ENCODE peak calls at places on chromosome 7, in six cellular contexts. V is IMR-90, F is mesendoderm, N is H1, E is mesenchymal stem cell, B is neuronal stem cell. D is an unnamed sample. For H3K4me1, the result is how much of the 10 kb centered on the place peaks cover.

GRCh38 chr7:11343818-11344413 is 370.2 kb downstream of the PHF14 start:
- DNase-seq in E (peak), B (peak), F (peak), N (no peak), V (peak), D (no peak)

GRCh38 chr7:28409716-28410627 is 2.3 kb upstream of the CREB5 start:
- DNase-seq in N (no peak), F (peak), V (peak), B (peak), E (peak), D (peak)

GRCh38 chr7:21642422-21642821 is 99.6 kb downstream of the DNAH11 start:
- DNase-seq in E (peak), B (peak), V (no peak), N (no peak), F (peak), D (no peak)

GRCh38 chr7:2637066-2637471 is 5.3 kb downstream of the TTYH3 start:
- DNase-seq in V (no peak), F (no peak), B (no peak), E (no peak), N (no peak), D (no peak)

GRCh38 chr7:22569586-22570321 is 69.8 kb upstream of the STEAP1B start:
- DNase-seq in B (no peak), F (no peak), E (no peak), N (no peak), V (peak), D (no peak)

GRCh38 chr7:138086585-138087270 is 10.5 kb downstream of the AKR1D1 start:
- DNase-seq in E (no peak), V (no peak), F (no peak), B (no peak), N (no peak), D (no peak)

GRCh38 chr7:158532093-158532627 is 55.5 kb downstream of the PTPRN2 start:
- DNase-seq in E (no peak), V (no peak), N (no peak), F (no peak), B (no peak), D (no peak)

GRCh38 chr7:50552921-50553320 is 12.3 kb downstream of the DDC start:
- DNase-seq in B (peak), E (peak), N (no peak), V (peak), F (peak), D (no peak)

GRCh38 chr7:52325237-52325636 is 710.2 kb upstream of the POM121L12 start:
- DNase-seq in F (no peak), V (no peak), E (no peak), N (no peak), B (no peak), D (no peak)

GRCh38 chr7:64879097-64879730 is 23.9 kb upstream of the ZNF273 start:
- DNase-seq in B (no peak), F (no peak), E (no peak), N (no peak), V (no peak), D (peak)

GRCh38 chr7:87344446-87344845 is 1.0 kb upstream of the CROT start:
- DNase-seq in F (no peak), V (no peak), B (no peak), N (no peak), E (no peak), D (no peak)

DNA sequence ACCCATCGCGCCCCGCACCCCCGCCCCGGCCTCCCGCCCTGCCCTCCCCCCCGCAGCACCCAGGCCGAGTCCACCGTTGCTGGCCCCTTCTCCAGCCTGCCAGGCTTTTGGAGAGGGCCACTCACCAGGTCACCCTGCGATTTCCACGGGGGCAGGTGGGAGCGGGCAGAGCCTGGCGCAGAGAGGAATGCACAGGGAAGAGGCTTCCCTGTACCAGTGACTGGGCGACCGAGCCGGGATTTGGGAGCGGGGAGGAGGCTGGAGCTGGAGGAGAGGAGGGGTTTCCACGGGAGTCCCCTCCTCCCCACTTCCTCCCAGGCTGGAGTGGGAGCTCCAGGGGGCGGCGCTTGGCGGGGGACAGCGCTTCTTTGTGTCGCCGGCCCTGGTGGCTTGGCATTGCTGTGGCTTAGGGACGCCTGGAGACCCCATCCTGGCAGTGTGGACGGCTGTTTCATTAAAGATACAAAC is 19.3 kb downstream of the TCAF1 start:
- DNase-seq in N (no peak), F (peak), V (peak), E (peak), B (peak), D (peak)
- H2BK15ac ChIP-seq in N (no peak), F (no peak), V (no peak), E (no peak), B (peak), D (no peak)

GRCh38 chr7:24881622-24882021 is 98.4 kb downstream of the OSBPL3 start:
- DNase-seq in N (no peak), E (no peak), V (no peak), B (no peak), F (peak), D (peak)

GRCh38 chr7:24884401-24884800 is 95.6 kb downstream of the OSBPL3 start:
- DNase-seq in N (no peak), B (no peak), F (no peak), V (no peak), E (no peak), D (no peak)

GRCh38 chr7:24885305-24885704 is 94.7 kb downstream of the OSBPL3 start:
- DNase-seq in F (no peak), E (no peak), B (no peak), N (no peak), V (no peak), D (no peak)

GRCh38 chr7:24883632-24884013 is 96.4 kb downstream of the OSBPL3 start:
- DNase-seq in N (no peak), F (no peak), E (no peak), B (no peak), V (no peak), D (no peak)

DNA sequence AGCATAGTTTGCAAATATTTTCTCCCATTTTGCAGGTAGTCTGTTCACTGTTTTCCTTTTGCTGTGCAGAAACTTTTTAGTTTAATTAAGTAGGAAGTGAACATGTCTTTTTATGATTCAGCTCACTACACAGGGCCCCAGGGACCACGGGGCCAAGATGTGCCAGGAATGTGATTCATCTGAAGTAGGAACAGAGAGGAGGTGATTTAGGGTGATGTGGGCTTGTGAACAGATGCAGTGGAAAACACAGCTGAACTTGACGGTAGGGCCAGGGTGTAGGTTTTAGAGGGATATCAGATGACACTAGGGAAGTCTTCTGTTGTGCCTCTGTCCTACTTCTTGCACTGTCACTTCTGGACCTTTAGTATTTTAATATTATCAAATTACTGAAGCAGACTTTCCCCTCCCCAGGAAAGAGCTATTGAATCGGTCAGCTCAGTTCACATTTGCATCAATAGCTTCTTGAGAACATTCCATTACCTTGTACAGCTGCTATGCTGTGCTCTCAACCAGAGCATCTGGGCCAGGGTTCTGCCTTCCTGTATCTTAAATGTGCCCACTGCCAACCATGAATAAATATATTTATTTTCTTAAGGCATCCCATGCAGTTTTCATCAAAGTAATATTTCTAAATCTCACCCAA is 96.9 kb downstream of the OSBPL3 start:
- DNase-seq in E (peak), F (no peak), V (peak), N (no peak), B (no peak), D (no peak)
- H3K4me2 ChIP-seq in E (no peak), F (no peak), V (no peak), N (no peak), B (no peak), D (no peak)

DNA sequence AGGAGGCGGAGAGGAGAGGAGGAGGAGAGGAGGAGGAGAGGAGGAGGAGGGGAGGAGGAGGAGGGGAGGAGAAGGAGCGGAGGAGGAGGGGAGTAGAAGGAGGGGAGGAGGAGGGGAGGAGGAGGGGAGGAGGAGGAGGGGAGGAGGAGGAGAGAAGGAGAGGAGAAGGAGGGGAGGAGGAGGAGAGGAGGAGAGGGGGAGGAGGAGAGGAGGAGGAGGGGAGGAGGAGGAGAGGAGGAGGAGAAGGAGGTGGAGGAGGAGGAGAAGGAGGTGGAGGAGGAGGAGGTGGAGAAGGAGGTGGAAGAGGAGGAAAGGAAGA is 15.5 kb upstream of the CRCP start:
- DNase-seq in B (no peak), E (no peak), F (no peak), V (no peak), N (no peak), D (no peak)
- H3K4me1 ChIP-seq in B (under half), E (under half), F (under half), V (under half), N (under half), D (under half)

DNA sequence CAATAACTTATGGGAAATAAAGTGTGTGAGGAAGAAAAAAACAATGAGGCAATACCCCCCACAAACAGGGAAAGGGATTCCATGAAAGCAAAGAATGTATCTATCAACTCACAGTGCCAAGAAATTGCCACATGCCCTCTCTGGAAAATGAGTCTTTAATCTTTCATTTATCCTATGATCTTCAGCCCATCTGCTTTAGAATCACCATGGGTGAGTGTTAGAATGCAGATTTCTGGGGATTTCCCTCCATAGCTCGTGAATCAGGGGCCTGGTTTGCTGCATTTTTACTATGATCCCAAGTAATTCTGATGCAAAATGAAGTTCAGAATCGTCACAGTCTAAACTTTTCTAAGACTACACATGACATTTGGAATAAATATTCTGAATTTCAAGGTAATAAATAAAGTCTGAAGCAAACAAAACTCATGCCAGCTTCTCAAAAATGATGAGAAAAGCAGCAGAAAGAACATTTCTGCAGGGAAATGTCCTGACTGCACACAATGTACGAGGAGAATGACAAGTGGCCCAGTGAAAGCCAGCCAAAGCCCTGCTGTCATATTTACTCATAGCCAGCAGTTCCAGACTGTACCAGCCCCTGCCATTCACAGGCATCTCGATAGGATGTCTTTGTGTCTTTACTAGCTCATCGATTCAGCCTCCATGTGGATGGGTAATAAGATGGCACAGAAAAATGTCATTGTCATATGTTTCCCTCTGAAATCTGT is 167.1 kb downstream of the ELMO1 start:
- DNase-seq in V (no peak), N (no peak), F (no peak), B (no peak), E (no peak), D (no peak)
- H2BK15ac ChIP-seq in V (no peak), N (no peak), F (no peak), B (no peak), E (no peak), D (no peak)

GRCh38 chr7:100044719-100045118 is 4.9 kb upstream of the ZSCAN21 start:
- DNase-seq in N (no peak), F (no peak), E (no peak), V (no peak), B (no peak), D (no peak)

GRCh38 chr7:100053201-100053600 is 3.6 kb downstream of the ZSCAN21 start:
- DNase-seq in V (peak), B (no peak), N (no peak), E (peak), F (peak), D (no peak)

GRCh38 chr7:100051611-100052010 is 2.0 kb downstream of the ZSCAN21 start:
- DNase-seq in N (no peak), E (no peak), V (no peak), F (no peak), B (no peak), D (no peak)

GRCh38 chr7:100049441-100050291 is at the start of gene ZSCAN21:
- DNase-seq in N (peak), V (peak), E (peak), F (peak), B (peak), D (peak)

DNA sequence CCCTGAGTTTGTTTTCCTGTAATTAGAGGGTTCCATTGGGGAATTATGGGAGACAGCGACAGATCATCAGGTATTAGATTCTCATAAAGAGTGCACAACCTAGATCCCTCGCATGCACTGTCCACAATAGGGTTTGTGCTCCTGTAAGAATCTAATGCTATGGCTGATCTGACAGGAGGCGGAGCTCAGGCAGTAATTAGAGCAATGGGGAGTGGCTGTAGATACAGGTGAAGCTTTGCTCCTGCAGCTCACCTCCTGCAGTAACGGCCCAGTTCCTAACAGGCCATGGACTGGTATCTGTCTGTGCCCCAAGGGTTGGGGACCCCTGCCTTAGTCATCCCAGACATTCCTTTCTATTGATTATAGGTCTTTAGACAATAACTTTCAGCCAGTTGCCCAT is 894 bp upstream of the ZSCAN21 start:
- DNase-seq in V (no peak), F (no peak), E (no peak), N (no peak), B (no peak), D (no peak)
- H3K4me2 ChIP-seq in V (no peak), F (no peak), E (no peak), N (no peak), B (no peak), D (no peak)

GRCh38 chr7:16646427-16647081 is 573 bp downstream of the BZW2 start:
- DNase-seq in N (no peak), B (no peak), F (peak), V (no peak), E (peak), D (no peak)
- H3K4me1 ChIP-seq in N (under half), B (under half), F (under half), V (under half), E (under half), D (under half)

GRCh38 chr7:17618652-17618974 is 320.2 kb downstream of the AHR start:
- DNase-seq in N (no peak), E (no peak), B (no peak), F (no peak), V (no peak), D (no peak)
- H2BK15ac ChIP-seq in N (no peak), E (no peak), B (no peak), F (no peak), V (no peak), D (no peak)

DNA sequence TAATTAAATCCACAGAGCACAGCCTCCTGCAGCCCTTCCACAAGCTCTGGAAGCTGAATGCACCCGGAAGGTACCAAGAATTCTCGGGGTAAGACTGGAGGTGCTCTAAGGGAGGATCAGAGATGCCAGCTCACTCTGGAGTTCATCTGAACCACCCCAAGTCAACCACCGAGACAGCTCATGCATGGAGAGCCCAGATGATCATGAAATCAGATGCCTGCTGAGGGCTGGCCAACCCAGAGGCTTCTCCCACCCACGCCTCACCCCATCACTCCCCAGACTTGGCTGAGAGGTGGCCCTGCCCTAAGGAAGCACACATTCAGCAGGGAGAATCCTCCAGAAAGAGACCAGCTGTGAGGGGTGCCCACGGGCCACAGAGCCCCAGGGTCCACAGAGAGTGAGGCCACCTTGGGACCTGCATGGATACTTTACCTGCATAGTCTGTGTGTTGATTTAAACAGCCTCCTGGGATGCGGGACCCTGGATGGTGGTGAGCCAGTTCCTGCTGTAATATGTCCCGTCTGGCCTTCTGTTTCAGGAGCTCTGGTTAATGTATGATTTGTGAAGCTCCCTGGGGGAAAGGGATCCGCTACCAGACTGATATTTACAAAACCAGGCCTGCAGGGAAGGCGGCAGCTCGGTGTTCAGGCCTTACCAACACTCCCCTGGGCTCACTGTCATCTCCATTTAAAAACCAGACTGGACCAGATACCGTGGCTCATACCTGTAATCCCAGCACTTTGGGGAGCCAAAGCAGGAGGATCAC is 64.9 kb downstream of the INSIG1 start:
- DNase-seq in E (no peak), V (no peak), B (no peak), F (no peak), N (no peak), D (no peak)
- H3K4me2 ChIP-seq in E (no peak), V (no peak), B (no peak), F (no peak), N (no peak), D (no peak)